ENCODE peak calls at places on chromosomes 11 and 22, in ten cellular contexts. G is H1, C is fibroblast of villous mesenchyme, W is HFFc6, O is heart right ventricle, N is dorsolateral prefrontal cortex, I is AG10803, L is neural crest cell, J is PC-3, F is left ventricle myocardium inferior. U is an unnamed sample.

GRCh38 chr22:42270178-42270511 is 308 bp downstream of the TCF20 start:
- DNase-seq in W (no peak), F (no peak), O (no peak), I (no peak), N (no peak), L (no peak), J (peak), C (peak), G (peak), U (no peak)

GRCh38 chr22:23401910-23402274 is 178.2 kb downstream of the IGLL1 start:
- DNase-seq in L (no peak), N (no peak), C (no peak), O (no peak), F (no peak), G (no peak), I (no peak), W (no peak), J (no peak), U (no peak)

GRCh38 chr11:18540207-18541009 is 13.7 kb upstream of the TSG101 start:
- DNase-seq in G (no peak), O (no peak), F (no peak), J (peak), N (no peak), I (no peak), W (peak), L (no peak), C (peak), U (no peak)

GRCh38 chr11:84812351-84813083 is 814.6 kb downstream of the DLG2 start:
- DNase-seq in N (peak), F (no peak), I (peak), C (no peak), G (no peak), O (no peak), L (no peak), J (no peak), W (no peak), U (no peak)

GRCh38 chr22:28395920-28396447 is 283.7 kb downstream of the TTC28 start:
- DNase-seq in C (peak), W (peak), I (peak), L (no peak), N (no peak), J (peak), F (no peak), G (no peak), O (no peak), U (no peak)

GRCh38 chr22:49887716-49888115 is 30.5 kb downstream of the ALG12 start:
- DNase-seq in J (no peak), F (no peak), O (no peak), W (no peak), C (no peak), L (no peak), I (no peak), N (no peak), G (no peak), U (no peak)

GRCh38 chr11:112292785-112293407 is 32.2 kb upstream of the PLET1 start:
- DNase-seq in O (no peak), F (no peak), J (peak), W (peak), L (no peak), C (peak), G (no peak), N (no peak), I (peak), U (peak)

GRCh38 chr22:25077964-25078363 is 121.7 kb upstream of the CRYBB3 start:
- DNase-seq in W (no peak), O (no peak), C (no peak), N (no peak), G (no peak), J (no peak), I (no peak), F (no peak), L (no peak), U (no peak)

GRCh38 chr11:30798547-30799236 is 212.5 kb upstream of the MPPED2 start:
- DNase-seq in C (no peak), N (no peak), G (no peak), W (no peak), J (no peak), F (no peak), I (no peak), L (no peak), O (no peak), U (no peak)

GRCh38 chr11:131823772-131824171 is 453.4 kb downstream of the NTM start:
- DNase-seq in J (no peak), L (no peak), F (no peak), I (no peak), N (no peak), O (no peak), C (no peak), G (no peak), W (no peak), U (no peak)

GRCh38 chr11:101987370-101987769 is 59.9 kb upstream of the CFAP300 start:
- DNase-seq in C (no peak), N (no peak), G (no peak), I (no peak), L (no peak), J (no peak), O (no peak), W (no peak), F (no peak), U (no peak)

GRCh38 chr22:18994780-18995711 is 59.0 kb upstream of the PRODH start:
- DNase-seq in F (no peak), C (no peak), G (peak), N (no peak), J (no peak), W (no peak), O (no peak), L (no peak), I (no peak), U (no peak)

GRCh38 chr11:17217395-17217794 is 9.6 kb upstream of the PIK3C2A start:
- DNase-seq in W (no peak), O (no peak), N (no peak), F (no peak), C (no peak), G (no peak), I (no peak), J (no peak), L (no peak), U (no peak)

GRCh38 chr11:124069429-124070401 is 28.6 kb upstream of the OR10G7 start:
- DNase-seq in C (peak), J (peak), L (peak), O (no peak), G (peak), I (peak), F (no peak), N (no peak), W (peak), U (no peak)

GRCh38 chr22:42697542-42698013 is 23.1 kb downstream of the A4GALT start:
- DNase-seq in J (peak), I (peak), L (no peak), W (peak), G (no peak), N (no peak), O (peak), C (peak), F (peak), U (no peak)

GRCh38 chr22:32237905-32238304 is 17.2 kb downstream of the SLC5A4 start:
- DNase-seq in N (no peak), C (no peak), O (no peak), L (no peak), W (no peak), G (no peak), F (no peak), J (no peak), I (no peak), U (no peak)

GRCh38 chr11:44622721-44623258 is 57.3 kb downstream of the CD82 start:
- DNase-seq in C (no peak), J (no peak), W (no peak), G (peak), L (no peak), I (no peak), N (peak), O (peak), F (no peak), U (peak)

GRCh38 chr22:30224161-30224857 is 22.2 kb downstream of the LIF start:
- DNase-seq in O (no peak), N (no peak), G (no peak), L (no peak), C (peak), I (no peak), W (peak), J (peak), F (no peak), U (no peak)

GRCh38 chr11:96097844-96098421 is 174.0 kb upstream of the MTMR2 start:
- DNase-seq in L (no peak), G (no peak), O (no peak), F (no peak), W (no peak), I (peak), J (peak), C (no peak), N (no peak), U (no peak)

GRCh38 chr11:102393272-102393730 is 46.3 kb downstream of the BIRC2 start:
- DNase-seq in F (no peak), W (no peak), N (no peak), L (no peak), G (no peak), J (no peak), I (no peak), O (no peak), C (no peak), U (no peak)

GRCh38 chr11:27705873-27706820 is 5.9 kb upstream of the BDNF start:
- DNase-seq in C (peak), G (no peak), W (no peak), J (peak), F (no peak), N (no peak), I (peak), O (no peak), L (no peak), U (no peak)

GRCh38 chr11:88827018-88827676 is 238.6 kb downstream of the GRM5 start:
- DNase-seq in L (no peak), I (no peak), C (no peak), O (no peak), J (peak), F (no peak), N (no peak), G (no peak), W (no peak), U (no peak)
- TF ChIP-seq CTCF in L (no peak), I (no peak), C (no peak), O (no peak), J (no peak), F (no peak), N (no peak), G (no peak), W (no peak), U (no peak)

GRCh38 chr11:113540416-113541330 is 65.5 kb upstream of the DRD2 start:
- DNase-seq in N (no peak), C (no peak), L (no peak), I (no peak), J (no peak), F (no peak), W (no peak), O (no peak), G (peak), U (no peak)
- TF ChIP-seq CTCF in N (no peak), C (no peak), L (no peak), I (no peak), J (peak), F (no peak), W (no peak), O (no peak), G (peak), U (no peak)

GRCh38 chr11:68459886-68460740 is 439 bp upstream of the PPP6R3 start:
- DNase-seq in W (peak), J (peak), C (peak), I (peak), N (peak), F (peak), G (peak), L (peak), O (peak), U (peak)
- TF ChIP-seq CTCF in W (no peak), J (no peak), C (no peak), I (no peak), N (no peak), F (no peak), G (no peak), L (peak), O (no peak), U (no peak)

DNA sequence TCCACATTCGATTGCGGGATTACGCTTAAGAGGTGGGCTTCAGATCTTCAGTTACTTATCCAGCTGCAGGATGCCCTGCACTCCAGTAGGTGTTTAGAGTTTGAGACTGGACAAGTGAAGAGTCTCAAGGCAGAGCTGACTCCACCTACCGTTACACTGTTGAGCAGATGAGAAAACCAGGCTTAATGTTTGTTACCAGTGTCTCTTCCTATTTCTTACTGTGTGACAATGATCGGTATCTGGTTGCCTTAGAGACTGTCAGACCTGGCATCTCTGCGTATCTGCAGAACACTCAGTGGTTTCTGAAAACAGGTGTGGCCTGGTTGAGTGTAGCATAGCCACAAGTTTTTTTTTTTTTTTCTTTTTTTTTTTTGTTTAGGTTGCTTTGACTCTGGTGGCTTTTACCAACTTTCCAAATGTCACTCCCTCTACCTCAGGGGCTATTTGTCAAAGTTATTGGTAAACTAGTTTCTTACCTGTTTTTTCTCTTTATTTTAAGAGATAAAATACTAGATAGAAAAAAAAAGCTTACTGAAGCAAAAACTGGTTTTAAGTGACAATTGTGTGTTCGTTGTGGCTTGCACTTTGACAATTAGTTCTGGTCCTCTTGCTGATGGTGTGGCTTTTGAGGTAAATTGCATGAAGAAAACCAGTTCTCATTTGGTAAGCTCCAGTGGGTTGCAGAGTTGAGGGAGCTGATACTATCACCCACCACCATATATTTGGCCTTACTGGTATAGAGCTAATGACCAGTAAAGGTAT is 284.8 kb downstream of the ETS1 start:
- DNase-seq in F (no peak), W (no peak), O (no peak), G (no peak), L (no peak), C (no peak), I (no peak), N (no peak), J (no peak), U (no peak)
- TF ChIP-seq CTCF in F (no peak), W (no peak), O (no peak), G (no peak), L (no peak), C (no peak), I (no peak), N (no peak), J (no peak), U (no peak)

DNA sequence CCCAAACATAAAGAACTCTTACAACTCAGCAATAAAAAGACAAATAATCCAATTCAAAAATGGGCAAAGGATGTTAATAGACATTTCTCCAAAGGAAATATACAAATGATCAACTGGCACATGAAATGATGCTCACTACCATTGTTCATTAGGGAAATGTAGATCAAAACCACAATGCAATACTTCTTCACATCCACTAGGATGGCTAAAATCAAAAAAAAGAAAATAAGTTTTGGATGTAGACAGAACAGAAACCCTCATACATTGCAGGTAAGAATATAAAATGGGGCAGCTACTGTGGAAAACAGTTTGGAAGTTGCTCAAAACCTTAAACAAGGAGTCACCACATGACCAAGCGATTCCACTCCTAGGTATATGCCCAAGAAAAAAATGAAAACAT is 16.3 kb downstream of the SIK3 start:
- DNase-seq in G (no peak), L (no peak), C (no peak), F (no peak), J (no peak), I (no peak), O (no peak), N (no peak), W (no peak), U (no peak)
- TF ChIP-seq CTCF in G (no peak), L (peak), C (no peak), F (no peak), J (peak), I (no peak), O (no peak), N (no peak), W (peak), U (no peak)

DNA sequence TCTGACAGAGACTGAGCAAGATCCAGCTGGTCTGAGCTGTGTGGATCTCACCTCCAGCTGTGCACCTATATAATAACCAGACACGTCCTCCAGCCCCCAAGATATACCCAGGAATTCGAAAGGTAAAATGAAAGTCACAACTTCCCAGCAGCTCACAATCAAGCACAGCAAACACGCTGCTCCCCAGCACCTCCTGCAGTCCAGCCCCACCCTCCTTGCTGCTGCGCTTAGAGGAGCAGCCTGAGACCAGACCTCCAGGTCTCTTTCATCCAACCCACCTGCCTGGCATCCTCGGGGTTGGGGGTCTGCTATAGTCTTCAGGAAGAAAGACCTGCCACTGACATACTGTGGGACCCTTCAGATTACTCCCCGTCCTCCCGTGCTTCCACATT is 3.0 kb upstream of the APOL4 start:
- DNase-seq in F (no peak), L (no peak), O (no peak), G (no peak), C (no peak), N (no peak), J (no peak), I (no peak), W (no peak), U (no peak)
- TF ChIP-seq CTCF in F (no peak), L (no peak), O (no peak), G (no peak), C (no peak), N (no peak), J (no peak), I (no peak), W (no peak), U (no peak)

GRCh38 chr11:116916052-116916451 is 78.6 kb upstream of the APOA1 start:
- DNase-seq in F (no peak), G (no peak), J (no peak), L (no peak), N (no peak), I (no peak), O (no peak), W (no peak), C (no peak), U (no peak)
- TF ChIP-seq CTCF in F (no peak), G (no peak), J (no peak), L (peak), N (no peak), I (no peak), O (no peak), W (peak), C (no peak), U (no peak)

DNA sequence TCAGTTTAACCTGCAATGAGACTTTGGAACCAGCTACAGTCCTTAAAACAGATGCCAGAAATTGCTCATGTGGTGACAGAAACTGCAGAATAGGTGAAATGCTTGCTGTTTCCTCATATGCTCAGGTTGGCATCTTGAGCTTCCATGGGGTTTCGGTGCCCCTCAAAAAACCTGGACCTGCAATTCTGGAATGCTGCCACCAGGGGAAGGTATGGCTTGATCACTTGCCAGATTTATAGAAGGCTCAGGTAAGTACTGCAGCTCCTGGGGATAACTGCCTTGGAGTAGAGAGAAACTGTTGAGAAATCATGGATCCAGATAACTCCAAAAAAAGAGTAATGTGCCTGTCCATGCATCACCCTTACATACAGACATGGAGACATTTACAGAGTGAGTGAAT is 113.0 kb downstream of the CTTN start:
- DNase-seq in W (no peak), C (no peak), O (no peak), G (no peak), F (no peak), J (peak), I (no peak), N (no peak), L (no peak), U (no peak)
- TF ChIP-seq CTCF in W (peak), C (no peak), O (no peak), G (peak), F (no peak), J (peak), I (no peak), N (no peak), L (peak), U (no peak)